ENCODE peak calls at places on chromosomes 12 and 14, in four cellular contexts. V is GM12878, T is HepG2, M is K562. K is an unnamed sample.

GRCh38 chr14:74392616-74393570 is 33.1 kb downstream of the SYNDIG1L start:
- DNase-seq in V (no peak), T (no peak), M (no peak), K (no peak)

GRCh38 chr12:122886851-122887816 is 8.8 kb downstream of the VPS37B start:
- DNase-seq in V (peak), T (no peak), M (peak), K (peak)

GRCh38 chr12:53806689-53807088 is 54.9 kb upstream of the CISTR start:
- DNase-seq in V (no peak), T (no peak), M (no peak), K (no peak)

GRCh38 chr12:1122803-1123202 is 131.8 kb downstream of the ERC1 start:
- DNase-seq in V (no peak), T (no peak), M (no peak), K (no peak)

GRCh38 chr12:109752117-109753053 is 38.8 kb downstream of the FAM222A start:
- DNase-seq in V (no peak), T (peak), M (no peak), K (no peak)

GRCh38 chr14:68372363-68372762 is 420.5 kb downstream of the ZFP36L1 start:
- DNase-seq in V (no peak), T (no peak), M (no peak), K (no peak)

GRCh38 chr14:67964391-67964812 is 144.8 kb downstream of the RAD51B start:
- DNase-seq in V (no peak), T (no peak), M (no peak), K (no peak)

GRCh38 chr12:116727902-116728301 is 10.0 kb downstream of the SPRING1 start:
- DNase-seq in V (no peak), T (no peak), M (no peak), K (no peak)

GRCh38 chr12:104121001-104121400 is 17.0 kb downstream of the NFYB start:
- DNase-seq in V (no peak), T (no peak), M (no peak), K (peak)

GRCh38 chr12:79344855-79345840 is 345.6 kb downstream of the PAWR start:
- DNase-seq in V (peak), T (peak), M (peak), K (peak)

GRCh38 chr12:50059440-50060119 is 2.2 kb downstream of the ASIC1 start:
- DNase-seq in V (no peak), T (no peak), M (no peak), K (no peak)

GRCh38 chr14:32998433-32998832 is 59.8 kb downstream of the NPAS3 start:
- DNase-seq in V (no peak), T (no peak), M (no peak), K (peak)

GRCh38 chr14:95527392-95528002 is 7.4 kb upstream of the GLRX5 start:
- DNase-seq in V (no peak), T (peak), M (no peak), K (no peak)

GRCh38 chr12:15532364-15532977 is 210.2 kb downstream of the PTPRO start:
- DNase-seq in V (peak), T (peak), M (peak), K (peak)

GRCh38 chr14:22887990-22888378 is 5.0 kb downstream of the REM2 start:
- DNase-seq in V (peak), T (no peak), M (no peak), K (no peak)

GRCh38 chr12:44155349-44155748 is 319.5 kb downstream of the TMEM117 start:
- DNase-seq in V (no peak), T (no peak), M (no peak), K (no peak)

GRCh38 chr12:68538722-68539614 is 71.7 kb upstream of the RAP1B start:
- DNase-seq in V (peak), T (no peak), M (peak), K (peak)

GRCh38 chr14:104384776-104385071 is 194.8 kb upstream of the C14orf180 start:
- DNase-seq in V (no peak), T (no peak), M (no peak), K (no peak)

GRCh38 chr12:44847888-44848770 is 28.0 kb downstream of the NELL2 start:
- DNase-seq in V (peak), T (no peak), M (no peak), K (no peak)

GRCh38 chr12:64560395-64561301 is 49.6 kb upstream of the RASSF3 start:
- DNase-seq in V (no peak), T (no peak), M (no peak), K (peak)

GRCh38 chr12:52518574-52519469 is 1.4 kb downstream of the KRT5 start:
- DNase-seq in V (no peak), T (no peak), M (no peak), K (no peak)

GRCh38 chr14:99910337-99911268 is 117.4 kb downstream of the EML1 start:
- DNase-seq in V (no peak), T (peak), M (no peak), K (no peak)

GRCh38 chr14:56216631-56217379 is 98.6 kb downstream of the PELI2 start:
- DNase-seq in V (no peak), T (no peak), M (peak), K (peak)

GRCh38 chr14:102969060-102969791 is 46.8 kb downstream of the AMN start:
- DNase-seq in V (no peak), T (no peak), M (no peak), K (no peak)

GRCh38 chr14:94374749-94375148 is 13.7 kb downstream of the SERPINA1 start:
- DNase-seq in V (no peak), T (no peak), M (no peak), K (no peak)

GRCh38 chr12:132170094-132170636 is 25.9 kb downstream of the NOC4L start:
- DNase-seq in V (no peak), T (no peak), M (no peak), K (peak)

GRCh38 chr12:120763250-120763649 is 37.6 kb downstream of the ACADS start:
- DNase-seq in V (no peak), T (no peak), M (no peak), K (no peak)

GRCh38 chr12:3464561-3464960 is 26.4 kb upstream of the PRMT8 start:
- DNase-seq in V (no peak), T (no peak), M (no peak), K (no peak)

GRCh38 chr12:32312049-32312670 is 87.2 kb upstream of the FGD4 start:
- DNase-seq in V (peak), T (peak), M (peak), K (peak)

GRCh38 chr12:88310069-88310468 is 168.0 kb downstream of the TMTC3 start:
- DNase-seq in V (no peak), T (no peak), M (no peak), K (peak)
- TF ChIP-seq MYC in V (no peak), T (no peak), M (no peak), K (no peak)

DNA sequence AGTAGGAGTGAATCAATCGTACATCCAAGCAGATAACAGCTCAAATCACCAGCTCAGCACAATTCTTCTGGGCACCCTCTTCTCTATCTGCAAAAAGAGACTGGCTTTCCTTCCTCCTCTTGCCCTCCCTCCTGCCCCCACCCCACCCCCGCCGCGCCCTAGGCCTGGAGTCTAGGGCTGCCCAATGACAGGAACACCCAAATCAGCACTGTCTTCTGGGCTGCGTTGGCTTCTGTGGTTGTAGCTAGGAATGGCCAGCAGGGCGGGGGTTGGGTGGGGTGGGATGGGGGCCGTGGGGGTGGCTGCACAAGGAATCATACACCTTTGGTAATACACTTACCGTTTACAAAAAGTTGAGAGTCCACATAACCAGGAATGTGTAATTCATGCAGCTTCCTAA is 28.0 kb upstream of the TMCC3 start:
- DNase-seq in V (no peak), T (no peak), M (no peak), K (no peak)
- TF ChIP-seq EZH2 in V (no peak), T (no peak), M (no peak), K (no peak)

DNA sequence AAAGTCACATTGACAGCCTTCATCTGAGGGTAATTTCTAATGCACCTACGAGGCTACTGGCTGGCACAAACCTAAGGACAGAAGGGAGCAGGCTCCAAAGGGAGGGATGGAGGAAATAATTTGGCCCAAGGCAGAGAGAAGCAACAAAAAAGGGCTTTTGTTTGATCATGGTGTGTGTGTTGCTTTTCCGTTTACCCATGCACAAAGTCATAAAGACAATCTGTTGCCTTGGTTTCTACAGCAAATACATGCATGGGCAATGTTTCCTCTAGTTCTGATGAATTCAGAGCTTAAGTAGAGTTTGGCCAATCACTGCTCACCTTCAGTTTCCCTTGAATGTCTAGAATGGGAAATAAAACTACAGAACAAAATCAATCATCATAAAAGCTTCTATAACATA is 262.5 kb upstream of the CAND1 start:
- DNase-seq in V (no peak), T (no peak), M (no peak), K (no peak)
- H3K27ac ChIP-seq in V (no peak), T (no peak), M (no peak), K (no peak)

DNA sequence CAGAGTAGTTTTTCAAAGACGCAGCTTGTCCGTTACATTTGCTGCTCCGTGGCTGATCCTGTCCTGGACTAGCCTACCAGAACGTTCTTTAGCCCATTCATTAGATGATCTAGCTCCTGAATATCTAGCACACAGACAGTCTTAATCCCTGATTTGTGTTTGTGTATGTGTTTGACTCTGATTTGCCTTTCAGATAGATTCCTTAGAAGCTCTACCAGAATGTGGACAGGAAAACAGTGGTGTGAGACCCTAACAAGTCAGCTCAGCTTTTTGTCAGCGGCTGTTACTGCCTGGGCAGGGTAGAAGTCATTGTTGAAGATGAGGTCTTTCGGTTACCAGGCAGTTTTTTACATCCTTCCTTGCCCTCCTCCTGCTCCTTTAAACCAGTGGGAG is 60.4 kb downstream of the SAMD4A start:
- DNase-seq in V (no peak), T (no peak), M (no peak), K (peak)
- TF ChIP-seq MYC in V (no peak), T (no peak), M (no peak), K (no peak)

K was measured in endothelial cell of umbilical vein.